ENCODE peak calls at places on chromosomes 6 and 20, in seven cellular contexts. X is memory B cell; R is HFFc6; N is nephron progenitor cell; T is left cardiac atrium; Z is CD4-positive, CD25-positive, alpha-beta regulatory T cell; Q is globus pallidus. A is an unnamed sample.

GRCh38 chr6:52571099-52571755 is 5.6 kb downstream of the TRAM2 start:
- DNase-seq in X (no peak), T (peak), N (peak), Q (no peak), R (no peak), Z (no peak), A (no peak)

GRCh38 chr6:18561006-18561750 is 174.0 kb downstream of the RNF144B start:
- DNase-seq in Q (no peak), T (peak), R (no peak), N (no peak), Z (no peak), X (no peak), A (no peak)

GRCh38 chr6:32151885-32152311 is at the start of gene PRRT1:
- DNase-seq in Q (peak), X (no peak), Z (no peak), T (no peak), R (no peak), N (no peak), A (no peak)

GRCh38 chr20:57398231-57398821 is 7.1 kb downstream of the RBM38 start:
- DNase-seq in N (no peak), T (peak), Q (peak), R (no peak), Z (peak), X (peak), A (peak)

GRCh38 chr6:50128420-50129005 is 78.8 kb upstream of the DEFB112 start:
- DNase-seq in Q (peak), T (no peak), X (no peak), N (no peak), R (peak), Z (peak), A (no peak)

GRCh38 chr6:118710616-118711015 is 59.2 kb upstream of the CEP85L start:
- DNase-seq in N (no peak), Z (no peak), T (no peak), R (no peak), Q (no peak), X (no peak), A (no peak)

GRCh38 chr6:112443666-112444065 is 96.5 kb downstream of the RFPL4B start:
- DNase-seq in X (no peak), N (no peak), T (peak), Q (no peak), R (peak), Z (no peak), A (peak)

GRCh38 chr6:105179244-105180065 is at the start of gene POPDC3:
- DNase-seq in X (no peak), R (peak), Z (peak), T (peak), N (peak), Q (peak), A (no peak)

GRCh38 chr6:110938176-110938575 is 20.3 kb upstream of the GTF3C6 start:
- DNase-seq in T (no peak), X (no peak), N (no peak), Q (no peak), Z (no peak), R (no peak), A (no peak)

GRCh38 chr6:144013486-144013909 is 5.4 kb upstream of the PLAGL1 start:
- DNase-seq in T (peak), R (peak), Z (peak), N (peak), Q (peak), X (peak), A (peak)

GRCh38 chr6:166736606-166737005 is 109.6 kb upstream of the RPS6KA2 start:
- DNase-seq in R (peak), Z (no peak), X (no peak), Q (no peak), T (no peak), N (no peak), A (peak)

GRCh38 chr6:16659471-16660156 is 101.6 kb downstream of the ATXN1 start:
- DNase-seq in Z (peak), N (no peak), X (no peak), R (no peak), T (no peak), Q (no peak), A (no peak)

GRCh38 chr6:75437451-75438185 is 56.0 kb downstream of the FILIP1 start:
- DNase-seq in R (peak), Q (no peak), T (no peak), Z (no peak), N (no peak), X (no peak), A (no peak)

GRCh38 chr6:136079701-136080565 is 170.2 kb downstream of the MTFR2 start:
- DNase-seq in N (no peak), R (no peak), T (no peak), X (no peak), Q (no peak), Z (no peak), A (no peak)

GRCh38 chr20:35978041-35978513 is 9.7 kb downstream of the CNBD2 start:
- DNase-seq in Z (no peak), N (no peak), R (no peak), T (no peak), X (no peak), Q (peak), A (peak)

GRCh38 chr20:24694157-24694726 is 224.8 kb downstream of the SYNDIG1 start:
- DNase-seq in R (no peak), Z (no peak), X (no peak), Q (no peak), T (no peak), N (no peak), A (no peak)

GRCh38 chr6:165871571-165871970 is 208.5 kb upstream of the PDE10A start:
- DNase-seq in R (no peak), X (no peak), Q (no peak), Z (no peak), N (no peak), T (no peak), A (no peak)

GRCh38 chr6:151675746-151676459 is 131.6 kb upstream of the ESR1 start:
- DNase-seq in R (no peak), Q (no peak), T (no peak), X (peak), N (peak), Z (peak), A (no peak)

GRCh38 chr6:114785235-114786127 is 442.7 kb upstream of the HS3ST5 start:
- DNase-seq in T (no peak), N (no peak), R (no peak), Z (no peak), Q (no peak), X (no peak), A (no peak)